ENCODE peak calls at places on chromosomes 3 and 15, in four cellular contexts. I is left ventricle myocardium inferior, R is SJCRH30, H is neuronal stem cell. E is an unnamed sample. For H3K4me1 and H3K9me3, the result is how much of the 10 kb centered on the place peaks cover.

GRCh38 chr15:43748376-43748775 is 2.1 kb downstream of the PDIA3 start:
- DNase-seq in I (no peak), R (no peak), H (no peak), E (no peak)

GRCh38 chr3:196144383-196145105 is 62.7 kb upstream of the TFRC start:
- DNase-seq in I (no peak), R (no peak), H (no peak), E (no peak)

GRCh38 chr3:177905173-177905894 is 630.9 kb upstream of the KCNMB2 start:
- DNase-seq in I (no peak), R (peak), H (no peak), E (no peak)

GRCh38 chr3:167228135-167228534 is 152.0 kb downstream of the ZBBX start:
- DNase-seq in I (no peak), R (no peak), H (no peak), E (no peak)

GRCh38 chr15:46126581-46126980 is 491.8 kb downstream of the SQOR start:
- DNase-seq in I (no peak), R (no peak), H (no peak), E (no peak)

GRCh38 chr3:12750658-12751071 is 8.4 kb downstream of the TMEM40 start:
- DNase-seq in I (no peak), R (peak), H (no peak), E (no peak)

GRCh38 chr3:101811875-101812274 is 32.9 kb downstream of the NXPE3 start:
- DNase-seq in I (no peak), R (no peak), H (no peak), E (no peak)

GRCh38 chr3:75295013-75295412 is 369.1 kb upstream of the FRG2C start:
- DNase-seq in I (no peak), R (no peak), H (no peak), E (no peak)

GRCh38 chr3:38725726-38726410 is 76.4 kb upstream of the SCN5A start:
- DNase-seq in I (peak), R (peak), H (no peak), E (no peak)

GRCh38 chr3:42552830-42553229 is 28.9 kb downstream of the SEC22C start:
- DNase-seq in I (no peak), R (no peak), H (no peak), E (no peak)

GRCh38 chr3:100333051-100333450 is 1.5 kb upstream of the NIT2 start:
- DNase-seq in I (no peak), R (peak), H (no peak), E (no peak)

GRCh38 chr3:48088056-48088748 is 72.0 kb upstream of the MAP4 start:
- DNase-seq in I (no peak), R (peak), H (peak), E (peak)

GRCh38 chr15:98651581-98652220 is 3.4 kb downstream of the IGF1R start:
- DNase-seq in I (no peak), R (peak), H (no peak), E (no peak)

GRCh38 chr3:113279686-113280085 is 68.3 kb downstream of the BOC start:
- DNase-seq in I (no peak), R (no peak), H (no peak), E (no peak)

GRCh38 chr15:48432688-48433087 is 101.5 kb downstream of the DUT start:
- DNase-seq in I (no peak), R (no peak), H (no peak), E (no peak)

GRCh38 chr3:28347374-28348285 is 891 bp upstream of the ZCWPW2 start:
- DNase-seq in I (no peak), R (no peak), H (no peak), E (no peak)

GRCh38 chr15:41556657-41557056 is 2.4 kb upstream of the TYRO3 start:
- DNase-seq in I (no peak), R (no peak), H (no peak), E (no peak)

GRCh38 chr3:193831495-193832455 is 238.8 kb downstream of the OPA1 start:
- DNase-seq in I (no peak), R (no peak), H (no peak), E (peak)

GRCh38 chr3:143597774-143598652 is 250.3 kb downstream of the SLC9A9 start:
- DNase-seq in I (no peak), R (no peak), H (no peak), E (no peak)

GRCh38 chr15:85875756-85876155 is 81.0 kb upstream of the KLHL25 start:
- DNase-seq in I (no peak), R (no peak), H (no peak), E (no peak)

GRCh38 chr3:168951368-168951767 is 712.1 kb downstream of the MECOM start:
- DNase-seq in I (no peak), R (no peak), H (no peak), E (no peak)

GRCh38 chr3:151604941-151605340 is 128.8 kb upstream of the AADACL2 start:
- DNase-seq in I (no peak), R (no peak), H (no peak), E (no peak)

GRCh38 chr3:195172896-195173295 is 98.1 kb downstream of the XXYLT1 start:
- DNase-seq in I (no peak), R (no peak), H (no peak), E (no peak)

GRCh38 chr15:34435658-34436057 is 1.9 kb downstream of the GOLGA8A start:
- DNase-seq in I (no peak), R (no peak), H (no peak), E (no peak)

GRCh38 chr3:191217331-191217730 is 18.3 kb downstream of the OSTN start:
- DNase-seq in I (no peak), R (no peak), H (no peak), E (no peak)

GRCh38 chr3:12027199-12027598 is 23.0 kb downstream of the SYN2 start:
- DNase-seq in I (no peak), R (no peak), H (no peak), E (no peak)

GRCh38 chr3:135915206-135915605 is 50.3 kb upstream of the PPP2R3A start:
- DNase-seq in I (no peak), R (peak), H (no peak), E (no peak)

GRCh38 chr3:45555154-45555591 is 39.4 kb upstream of the LIMD1 start:
- DNase-seq in I (no peak), R (no peak), H (no peak), E (peak)

GRCh38 chr3:45552773-45553371 is 41.7 kb upstream of the LIMD1 start:
- DNase-seq in I (no peak), R (no peak), H (no peak), E (peak)

GRCh38 chr3:45555666-45556065 is 38.9 kb upstream of the LIMD1 start:
- DNase-seq in I (no peak), R (no peak), H (no peak), E (no peak)

GRCh38 chr3:45553469-45553974 is 41.0 kb upstream of the LIMD1 start:
- DNase-seq in I (peak), R (peak), H (no peak), E (peak)

DNA sequence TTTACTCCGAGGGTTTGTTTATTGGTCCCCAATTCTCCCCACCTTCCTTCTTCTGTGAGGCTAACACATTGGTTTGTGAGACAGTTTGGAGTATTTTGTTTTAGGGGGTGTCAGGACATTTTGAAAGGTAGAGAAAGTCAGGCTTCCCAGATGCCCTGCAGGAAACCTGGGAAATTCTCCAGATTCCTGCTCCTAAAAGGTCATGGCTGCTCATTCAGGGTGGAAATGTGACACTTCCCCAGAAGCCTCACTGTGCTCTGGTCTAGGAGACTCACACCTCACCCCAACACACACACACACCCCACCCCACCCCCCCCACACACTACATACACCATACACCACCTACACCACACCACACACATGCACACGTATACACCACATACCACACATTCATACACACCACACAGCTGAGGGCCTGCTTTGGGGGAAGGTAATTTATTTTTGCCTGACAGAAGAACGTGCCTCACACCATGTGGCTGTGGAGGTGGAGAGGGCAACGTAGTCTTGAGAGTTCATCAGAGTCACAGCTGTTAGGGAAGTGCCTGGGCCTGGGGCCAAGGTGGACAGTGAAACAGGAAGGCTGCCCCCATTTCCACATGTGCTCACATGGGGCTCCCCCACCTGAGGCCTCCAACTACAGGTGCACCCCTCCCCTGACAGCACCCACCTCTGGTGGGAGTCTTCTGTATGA is 40.4 kb upstream of the LIMD1 start:
- DNase-seq in I (peak), R (peak), H (no peak), E (peak)
- H3K4me1 ChIP-seq in I (half or more), R (half or more), H (under half), E (half or more)

DNA sequence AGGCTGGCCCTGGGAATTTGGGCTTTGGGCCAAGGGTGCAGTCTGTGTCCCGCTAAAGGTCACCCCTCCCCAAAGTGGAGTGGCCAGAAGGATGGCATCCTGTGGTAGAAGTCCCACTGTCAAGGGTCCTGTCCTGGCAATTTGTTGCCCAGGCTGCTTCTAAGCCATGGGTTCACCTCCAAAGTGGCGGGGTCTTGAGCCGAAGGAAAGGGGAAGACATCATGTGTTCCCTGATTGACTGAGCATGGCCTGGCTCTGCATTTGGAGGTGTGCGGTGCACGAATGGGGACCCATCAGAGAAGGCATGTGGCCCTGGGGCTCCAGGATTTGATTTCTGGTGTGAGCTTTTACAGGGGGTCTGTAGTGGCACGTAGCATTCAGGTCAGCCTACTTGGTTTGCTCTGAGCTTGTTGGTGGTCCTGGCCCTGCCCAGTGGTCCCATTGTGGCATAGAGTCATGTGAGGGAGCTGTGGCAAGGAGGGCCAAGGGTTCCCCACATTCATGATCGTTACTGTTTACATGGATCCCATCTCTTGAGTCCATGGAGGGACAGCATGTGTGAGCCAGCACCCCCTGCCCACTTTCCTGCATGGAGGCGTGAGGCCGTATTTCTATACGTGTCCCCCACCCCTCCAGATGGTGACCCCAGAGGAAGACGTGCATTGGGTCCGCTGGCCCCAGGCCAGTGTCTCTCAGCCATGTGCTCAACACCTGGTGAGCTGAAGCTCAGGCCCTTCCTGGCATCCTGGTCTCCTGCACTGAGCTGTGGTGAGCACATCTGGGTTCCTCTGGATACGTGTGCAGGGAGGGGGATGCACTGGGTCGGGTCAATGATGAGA is 225.1 kb downstream of the SNRPN start:
- DNase-seq in I (peak), R (no peak), H (no peak), E (no peak)
- H3K9me3 ChIP-seq in I (half or more), R (under half), H (half or more), E (under half)

DNA sequence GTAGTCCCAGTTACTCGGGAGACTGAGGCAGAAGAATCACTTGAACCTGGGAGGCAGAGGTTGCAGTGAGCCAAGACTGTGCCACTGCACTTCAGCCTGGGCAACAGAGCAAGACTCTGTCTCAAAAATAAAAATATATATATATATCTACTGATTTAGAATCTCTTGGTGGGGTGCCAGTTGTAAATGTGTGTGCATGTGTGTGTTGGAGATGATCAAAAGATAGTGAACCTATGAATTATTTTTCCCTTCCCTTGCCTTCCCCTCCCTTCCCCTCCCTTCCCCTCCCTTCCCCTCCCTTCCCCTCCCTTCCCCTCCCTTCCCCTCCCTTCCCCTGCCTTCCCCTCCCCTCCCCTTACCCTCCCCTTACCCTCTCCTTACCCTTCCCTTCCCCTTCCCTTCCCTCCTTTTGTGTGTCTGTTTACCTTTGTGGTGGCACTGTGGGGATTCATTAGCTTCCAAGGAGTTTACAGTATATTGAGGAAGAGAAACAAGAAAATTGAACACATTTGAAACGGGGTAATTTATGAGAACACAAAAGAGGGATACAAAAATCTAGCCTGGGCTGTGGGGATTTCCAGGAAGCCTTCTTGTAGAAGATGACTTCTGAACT is 281.5 kb upstream of the DPPA4 start:
- DNase-seq in I (no peak), R (no peak), H (no peak), E (no peak)
- H3K4me1 ChIP-seq in I (under half), R (under half), H (under half), E (under half)

GRCh38 chr3:173538410-173538809 is 140.9 kb downstream of the NLGN1 start:
- DNase-seq in I (no peak), R (no peak), H (no peak), E (no peak)
- H3K9me3 ChIP-seq in I (under half), R (under half), H (under half), E (under half)

DNA sequence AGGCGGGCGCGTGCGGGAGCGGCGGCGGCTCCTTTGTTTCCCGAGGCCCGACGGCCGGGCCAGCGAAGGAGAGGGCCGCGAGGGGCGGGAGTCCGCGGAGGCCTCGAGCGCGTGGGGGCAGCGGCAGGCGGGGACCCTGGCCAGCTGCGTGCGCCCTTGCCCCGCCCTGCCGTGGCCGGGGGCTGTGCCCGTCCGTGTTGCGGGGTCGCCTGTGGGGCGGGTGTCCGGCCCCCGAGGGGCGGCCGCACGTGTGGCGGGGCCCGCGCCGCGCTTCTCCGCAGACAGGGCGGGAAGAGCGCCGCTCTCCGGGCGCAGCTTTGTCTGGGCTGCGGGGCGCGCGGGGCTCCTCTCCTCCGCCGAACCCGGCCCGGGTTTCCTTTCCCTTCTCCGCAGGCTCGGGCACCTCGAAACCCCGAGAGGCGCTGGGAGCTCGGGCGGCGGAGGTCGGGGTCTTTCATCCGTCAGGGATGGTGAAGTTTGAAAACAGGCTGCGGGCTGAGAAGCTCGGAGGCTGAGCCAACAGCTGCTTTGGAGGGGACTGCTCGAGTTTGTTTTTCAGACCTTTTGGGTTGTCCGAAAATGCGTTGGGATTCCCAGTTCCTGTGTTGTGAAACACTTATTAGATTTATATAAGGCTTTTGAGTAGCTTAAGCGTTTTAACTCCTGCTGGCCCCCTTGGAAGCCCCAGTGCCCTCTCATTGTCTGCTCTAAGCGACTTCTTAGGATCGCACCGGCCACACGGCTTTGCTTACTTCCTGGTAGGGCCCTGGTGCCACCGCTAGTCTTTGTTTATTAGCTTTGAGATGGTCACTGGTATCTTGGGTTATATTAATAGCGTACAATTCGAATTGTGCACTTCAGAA is 817 bp downstream of the USP3 start:
- DNase-seq in I (peak), R (peak), H (peak), E (peak)
- H3K4me1 ChIP-seq in I (half or more), R (under half), H (under half), E (half or more)

GRCh38 chr15:45026646-45027045 is 3.7 kb downstream of the SORD start:
- DNase-seq in I (no peak), R (no peak), H (no peak), E (no peak)

GRCh38 chr15:45027220-45027619 is 4.2 kb downstream of the SORD start:
- DNase-seq in I (no peak), R (peak), H (no peak), E (no peak)

GRCh38 chr15:45030743-45031142 is 7.7 kb downstream of the SORD start:
- DNase-seq in I (no peak), R (no peak), H (no peak), E (no peak)
- H3K9me3 ChIP-seq in I (under half), R (under half), H (under half), E (under half)

GRCh38 chr3:71444028-71444860 is 139.3 kb downstream of the FOXP1 start:
- DNase-seq in I (no peak), R (no peak), H (no peak), E (no peak)
- H3K4me1 ChIP-seq in I (half or more), R (under half), H (under half), E (under half)

GRCh38 chr15:25208735-25209134 is 230.1 kb downstream of the UBE3A start:
- DNase-seq in I (no peak), R (no peak), H (no peak), E (no peak)
- H3K9me3 ChIP-seq in I (under half), R (under half), H (half or more), E (under half)